ENCODE peak calls at places on chromosomes 13 and 19, in seven cellular contexts. T, P, C, V, Q, X and S are unnamed samples.

GRCh38 chr13:110820311-110820710 is 94.6 kb downstream of the ANKRD10 start:
- DNase-seq in C (no peak), Q (no peak), P (no peak), T (no peak), V (no peak), X (no peak), S (peak)

GRCh38 chr13:25429466-25429865 is 57.7 kb downstream of the ATP8A2 start:
- DNase-seq in Q (no peak), C (no peak), X (no peak), T (no peak), V (no peak), P (no peak), S (no peak)

GRCh38 chr13:20381401-20381800 is 144.3 kb downstream of the CRYL1 start:
- DNase-seq in Q (no peak), P (no peak), C (no peak), X (no peak), V (no peak), T (no peak), S (no peak)

GRCh38 chr19:34124828-34125227 is 47.5 kb upstream of the LSM14A start:
- DNase-seq in V (no peak), X (no peak), Q (no peak), C (no peak), P (no peak), T (no peak), S (no peak)

GRCh38 chr13:110015253-110015652 is 228.9 kb upstream of the IRS2 start:
- DNase-seq in T (peak), C (no peak), X (no peak), P (no peak), Q (no peak), V (no peak), S (peak)

GRCh38 chr19:294341-294818 is 3.2 kb upstream of the PLPP2 start:
- DNase-seq in T (no peak), C (no peak), P (no peak), V (no peak), X (no peak), Q (no peak), S (no peak)

GRCh38 chr13:113231306-113232207 is 22.1 kb downstream of the CUL4A start:
- DNase-seq in T (no peak), Q (peak), P (no peak), X (no peak), V (no peak), C (no peak), S (no peak)

GRCh38 chr13:98416408-98416807 is 160.5 kb downstream of the STK24 start:
- DNase-seq in C (no peak), P (peak), T (no peak), V (no peak), Q (no peak), X (no peak), S (peak)

GRCh38 chr13:38684714-38685113 is 2.2 kb upstream of the FREM2 start:
- DNase-seq in Q (no peak), C (no peak), X (no peak), P (no peak), V (no peak), T (no peak), S (no peak)

GRCh38 chr19:14248578-14249011 is 42.6 kb upstream of the ADGRL1 start:
- DNase-seq in Q (peak), P (no peak), T (no peak), C (no peak), V (peak), X (peak), S (peak)

GRCh38 chr13:98443329-98443728 is 133.6 kb downstream of the STK24 start:
- DNase-seq in P (no peak), V (no peak), Q (no peak), T (no peak), X (no peak), C (no peak), S (no peak)

GRCh38 chr19:12784394-12784870 is 6.9 kb upstream of the JUNB start:
- DNase-seq in V (no peak), T (no peak), P (no peak), C (no peak), X (no peak), Q (peak), S (no peak)

GRCh38 chr13:77907653-77908341 is 10.8 kb downstream of the EDNRB start:
- DNase-seq in Q (no peak), P (no peak), C (peak), V (peak), T (no peak), X (no peak), S (no peak)

GRCh38 chr19:14182481-14182880 is 23.5 kb downstream of the ADGRL1 start:
- DNase-seq in T (no peak), X (peak), P (no peak), V (no peak), Q (no peak), C (no peak), S (no peak)

GRCh38 chr13:46613409-46614049 is 60.6 kb downstream of the LRCH1 start:
- DNase-seq in V (no peak), X (no peak), C (no peak), T (no peak), P (no peak), Q (no peak), S (no peak)

GRCh38 chr13:94783489-94783888 is 71.1 kb upstream of the SOX21 start:
- DNase-seq in Q (no peak), X (no peak), P (no peak), V (no peak), T (no peak), C (no peak), S (no peak)

GRCh38 chr13:25819856-25820530 is 231.8 kb downstream of the SHISA2 start:
- DNase-seq in X (no peak), T (no peak), Q (no peak), C (no peak), P (no peak), V (no peak), S (no peak)

GRCh38 chr19:2015611-2015950 is at the start of gene BTBD2:
- DNase-seq in C (peak), X (peak), V (peak), Q (peak), P (no peak), T (peak), S (peak)

GRCh38 chr19:4801085-4801619 is 9.6 kb downstream of the FEM1A start:
- DNase-seq in V (no peak), P (no peak), Q (no peak), C (no peak), T (no peak), X (no peak), S (no peak)

GRCh38 chr13:51950722-51951121 is 60.5 kb downstream of the ATP7B start:
- DNase-seq in C (peak), Q (no peak), V (no peak), X (no peak), T (no peak), P (no peak), S (no peak)

GRCh38 chr19:531753-532571 is at the start of gene CDC34:
- DNase-seq in X (no peak), T (no peak), P (no peak), C (no peak), Q (no peak), V (no peak), S (no peak)

GRCh38 chr19:11381535-11382369 is 2.4 kb downstream of the EPOR start:
- DNase-seq in Q (peak), C (no peak), P (no peak), V (peak), T (no peak), X (peak), S (peak)

GRCh38 chr13:76709851-76710250 is 176.4 kb downstream of the KCTD12 start:
- DNase-seq in C (no peak), X (no peak), T (no peak), P (no peak), V (no peak), Q (no peak), S (no peak)

GRCh38 chr19:42323473-42323851 is 2.0 kb upstream of the MEGF8 start:
- DNase-seq in C (no peak), T (no peak), V (no peak), Q (no peak), P (no peak), X (no peak), S (no peak)

GRCh38 chr13:39773833-39774232 is 118.4 kb downstream of the COG6 start:
- DNase-seq in T (no peak), C (no peak), V (no peak), P (no peak), X (no peak), Q (no peak), S (no peak)

GRCh38 chr19:888615-889385 is 4.2 kb downstream of the MED16 start:
- DNase-seq in V (no peak), X (no peak), Q (no peak), T (no peak), P (no peak), C (no peak), S (no peak)